ENCODE peak calls at places on chromosomes 1 and 21, in six cellular contexts. H is progenitor cell of endocrine pancreas; L is activated CD8-positive, alpha-beta T cell treated with anti-CD3 and anti-CD28 coated beads, Interleukin-2, amount 10 ng/mL, durations not matched to agents 7 days and 5 days; P is NCI-H1436; W is activated CD8-positive, alpha-beta memory T cell treated with anti-CD3 and anti-CD28 coated beads for 24 hours; R is PC-3. V is an unnamed sample.

GRCh38 chr1:100950776-100951175 is 54.9 kb downstream of the SLC30A7 start:
- DNase-seq in W (no peak), H (no peak), R (no peak), L (no peak), P (no peak), V (no peak)

GRCh38 chr1:12314328-12314903 is 84.6 kb downstream of the VPS13D start:
- DNase-seq in P (peak), R (peak), W (no peak), L (no peak), H (no peak), V (no peak)

GRCh38 chr1:31562707-31563360 is 13.5 kb upstream of the TINAGL1 start:
- DNase-seq in R (peak), H (no peak), P (no peak), W (no peak), L (no peak), V (no peak)

GRCh38 chr1:8077120-8077573 is 51.0 kb upstream of the ERRFI1 start:
- DNase-seq in R (peak), W (no peak), L (no peak), H (no peak), P (no peak), V (no peak)

GRCh38 chr1:182927693-182928433 is 25.1 kb downstream of the SHCBP1L start:
- DNase-seq in R (no peak), P (no peak), W (no peak), H (no peak), L (no peak), V (no peak)

GRCh38 chr1:22847709-22848108 is 125.0 kb downstream of the LACTBL1 start:
- DNase-seq in R (no peak), P (no peak), L (no peak), H (no peak), W (no peak), V (no peak)

GRCh38 chr1:54227091-54227602 is 27.2 kb downstream of the MRPL37 start:
- DNase-seq in W (no peak), H (no peak), L (no peak), R (peak), P (no peak), V (no peak)

GRCh38 chr1:180211860-180212229 is 18.2 kb upstream of the LHX4 start:
- DNase-seq in L (no peak), W (no peak), P (no peak), R (no peak), H (no peak), V (no peak)

GRCh38 chr1:161092621-161093028 is 3.3 kb upstream of the NECTIN4 start:
- DNase-seq in L (no peak), H (no peak), P (no peak), W (peak), R (peak), V (no peak)

GRCh38 chr1:48878191-48878940 is 101.7 kb upstream of the BEND5 start:
- DNase-seq in H (no peak), P (no peak), W (no peak), R (peak), L (no peak), V (no peak)

GRCh38 chr21:43637530-43637929 is 21.8 kb downstream of the HSF2BP start:
- DNase-seq in L (no peak), R (no peak), P (no peak), W (no peak), H (no peak), V (no peak)